ENCODE peak calls at places on chromosomes 13 and 19, in four cellular contexts. R, C, U and G are unnamed samples.
A peak's percentile ranks its signal among the peaks of the same experiment; 100 is the strongest.

GRCh38 chr13:23990443-23990842 is 93.1 kb upstream of the C1QTNF9B start:
- DNase-seq in R (no peak), C (no peak), U (no peak), G (no peak)

GRCh38 chr13:66618702-66619101 is 611.4 kb downstream of the PCDH9 start:
- DNase-seq in R (no peak), C (peak; percentile 45), U (no peak), G (peak; percentile 63)

GRCh38 chr19:12924621-12925310 is 5.7 kb upstream of the SYCE2 start:
- DNase-seq in R (no peak), C (no peak), U (no peak), G (no peak)

GRCh38 chr19:3270908-3271307 is 46.4 kb downstream of the CELF5 start:
- DNase-seq in R (peak; percentile 53), C (peak; percentile 81), U (no peak), G (peak; percentile 45)

GRCh38 chr13:52599037-52599852 is 43.0 kb upstream of the HNRNPA1L2 start:
- DNase-seq in R (no peak), C (no peak), U (no peak), G (peak; percentile 71)

GRCh38 chr13:35988648-35989081 is 142.5 kb downstream of the DCLK1 start:
- DNase-seq in R (no peak), C (peak; percentile 41), U (no peak), G (no peak)

GRCh38 chr19:45211751-45212381 is 33.3 kb downstream of the BLOC1S3 start:
- DNase-seq in R (no peak), C (no peak), U (no peak), G (no peak)

GRCh38 chr13:45737571-45738002 is 35.5 kb downstream of the CBY2 start:
- DNase-seq in R (peak; percentile 65), C (peak; percentile 94), U (no peak), G (no peak)

GRCh38 chr19:38596057-38596981 is 21.4 kb downstream of the MAP4K1 start:
- DNase-seq in R (peak; percentile 96), C (peak; percentile 91), U (peak; percentile 87), G (no peak)

GRCh38 chr19:43532571-43532961 is 422 bp upstream of the ZNF575 start:
- DNase-seq in R (peak; percentile 48), C (no peak), U (no peak), G (no peak)

GRCh38 chr19:23311551-23311950 is 61.4 kb upstream of the ZNF724 start:
- DNase-seq in R (no peak), C (no peak), U (no peak), G (no peak)

GRCh38 chr19:23309926-23310325 is 59.7 kb upstream of the ZNF724 start:
- DNase-seq in R (no peak), C (no peak), U (no peak), G (no peak)

GRCh38 chr19:23312515-23312914 is 62.3 kb upstream of the ZNF724 start:
- DNase-seq in R (no peak), C (no peak), U (no peak), G (peak; percentile 7)

GRCh38 chr19:23313196-23313595 is 63.0 kb upstream of the ZNF724 start:
- DNase-seq in R (no peak), C (no peak), U (no peak), G (no peak)

GRCh38 chr19:23310729-23311211 is 60.6 kb upstream of the ZNF724 start:
- DNase-seq in R (no peak), C (no peak), U (no peak), G (no peak)
- H4K5ac ChIP-seq in R (no peak overlapping the region), C (no peak overlapping the region), U (no peak overlapping the region), G (no peak overlapping the region)

DNA sequence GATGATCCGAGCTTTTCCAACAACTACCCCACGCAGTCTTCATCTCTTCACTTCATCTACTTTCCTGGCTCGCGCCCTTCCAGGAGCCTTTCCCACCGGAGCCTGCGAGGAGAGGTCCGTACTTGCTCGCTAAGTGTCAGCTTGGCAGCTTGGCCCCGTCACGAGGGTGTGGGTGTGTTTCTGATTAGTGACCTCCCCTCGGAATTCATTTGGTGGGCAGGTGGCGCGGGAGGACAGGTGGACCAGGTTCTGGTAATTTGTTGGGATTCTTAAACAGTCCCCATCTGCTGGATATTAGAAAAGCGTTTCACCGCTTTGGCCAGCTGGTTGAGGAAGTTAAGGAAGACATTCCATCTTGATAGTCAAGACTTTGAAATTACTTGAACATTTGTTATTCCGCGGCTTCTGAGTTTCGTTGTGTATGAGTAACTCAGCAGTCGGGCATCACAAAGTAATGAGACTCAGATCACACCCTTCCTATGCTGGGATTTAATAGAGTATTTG is 515 bp downstream of the UFM1 start:
- DNase-seq in R (no peak), C (peak; percentile 63), U (no peak), G (peak; percentile 50)
- H4K5ac ChIP-seq in R (no peak overlapping the region), C (no peak overlapping the region), U (no peak overlapping the region), G (peak overlapping the region; percentile 49)

GRCh38 chr13:73466561-73466960 is 407.8 kb downstream of the KLF5 start:
- DNase-seq in R (no peak), C (peak; percentile 29), U (no peak), G (no peak)
- H4K5ac ChIP-seq in R (no peak overlapping the region), C (no peak overlapping the region), U (no peak overlapping the region), G (no peak overlapping the region)

GRCh38 chr13:31110617-31111016 is 51.1 kb downstream of the HSPH1 start:
- DNase-seq in R (no peak), C (no peak), U (no peak), G (no peak)
- H4K5ac ChIP-seq in R (no peak overlapping the region), C (no peak overlapping the region), U (no peak overlapping the region), G (no peak overlapping the region)